ENCODE peak calls at places on chromosomes 4 and X, in six cellular contexts. One of them, this sample, is unnamed.

GRCh38 chr4:3834186-3834920 is 68.2 kb downstream of the ADRA2C start:
- DNase-seq in NCI-H345: no peak
- DNase-seq in myocyte: no peak
- DNase-seq in RPMI8226: no peak
- DNase-seq in cardiac muscle cell: no peak
- DNase-seq in GM04504: no peak
- DNase-seq in this sample: no peak

GRCh38 chr4:154731756-154732155 is 12.0 kb upstream of the LRAT start:
- DNase-seq in NCI-H345: no peak
- DNase-seq in myocyte: no peak
- DNase-seq in RPMI8226: no peak
- DNase-seq in cardiac muscle cell: no peak
- DNase-seq in GM04504: no peak
- DNase-seq in this sample: no peak

GRCh38 chrX:129360175-129360574 is 163.1 kb downstream of the SMARCA1 start:
- DNase-seq in NCI-H345: peak
- DNase-seq in myocyte: peak
- DNase-seq in RPMI8226: peak
- DNase-seq in cardiac muscle cell: peak
- DNase-seq in GM04504: peak
- DNase-seq in this sample: peak

GRCh38 chr4:94256833-94257232 is 49.2 kb downstream of the SMARCAD1 start:
- DNase-seq in NCI-H345: no peak
- DNase-seq in myocyte: no peak
- DNase-seq in RPMI8226: no peak
- DNase-seq in cardiac muscle cell: no peak
- DNase-seq in GM04504: no peak
- DNase-seq in this sample: no peak

GRCh38 chrX:150200820-150201287 is 162.3 kb upstream of the MAMLD1 start:
- DNase-seq in NCI-H345: peak
- DNase-seq in myocyte: peak
- DNase-seq in RPMI8226: peak
- DNase-seq in cardiac muscle cell: peak
- DNase-seq in GM04504: peak
- DNase-seq in this sample: peak

GRCh38 chr4:128853741-128854140 is 44.2 kb downstream of the JADE1 start:
- DNase-seq in NCI-H345: no peak
- DNase-seq in myocyte: peak
- DNase-seq in RPMI8226: no peak
- DNase-seq in cardiac muscle cell: peak
- DNase-seq in GM04504: no peak
- DNase-seq in this sample: no peak

GRCh38 chrX:105822138-105823091 is at the start of gene NRK:
- DNase-seq in NCI-H345: no peak
- DNase-seq in myocyte: no peak
- DNase-seq in RPMI8226: no peak
- DNase-seq in cardiac muscle cell: peak
- DNase-seq in GM04504: no peak
- DNase-seq in this sample: no peak

GRCh38 chrX:44951572-44952067 is 78.6 kb downstream of the KDM6A start:
- DNase-seq in NCI-H345: no peak
- DNase-seq in myocyte: no peak
- DNase-seq in RPMI8226: no peak
- DNase-seq in cardiac muscle cell: peak
- DNase-seq in GM04504: no peak
- DNase-seq in this sample: no peak

GRCh38 chrX:1587161-1587560 is 4.2 kb upstream of the AKAP17A start:
- DNase-seq in NCI-H345: no peak
- DNase-seq in myocyte: no peak
- DNase-seq in RPMI8226: no peak
- DNase-seq in cardiac muscle cell: no peak
- DNase-seq in GM04504: no peak
- DNase-seq in this sample: no peak

This sample was measured in stromal cell of bone marrow.